ENCODE peak calls at places on chromosomes 7 and 10, in seven cellular contexts. One of them, this sample, is unnamed.

GRCh38 chr10:57294698-57295097 is 933.6 kb upstream of the ZWINT start:
- DNase-seq in K562: no peak
- DNase-seq in SK-N-SH: no peak
- DNase-seq in HCT116: no peak
- DNase-seq in H1: no peak
- DNase-seq in GM12878: no peak
- DNase-seq in HepG2: no peak
- DNase-seq in this sample: no peak

GRCh38 chr10:62632071-62632809 is 172.3 kb upstream of the ADO start:
- DNase-seq in HepG2: no peak
- DNase-seq in HCT116: no peak
- DNase-seq in H1: no peak
- DNase-seq in GM12878: peak
- DNase-seq in K562: no peak
- DNase-seq in SK-N-SH: no peak
- DNase-seq in this sample: no peak

GRCh38 chr7:1087952-1088920 is at the start of gene GPER1:
- DNase-seq in SK-N-SH: peak
- DNase-seq in HCT116: peak
- DNase-seq in K562: no peak
- DNase-seq in HepG2: peak
- DNase-seq in H1: peak
- DNase-seq in GM12878: no peak
- DNase-seq in this sample: peak

GRCh38 chr7:153047569-153047968 is 288.0 kb downstream of the ACTR3B start:
- DNase-seq in GM12878: no peak
- DNase-seq in HCT116: no peak
- DNase-seq in K562: no peak
- DNase-seq in SK-N-SH: no peak
- DNase-seq in H1: no peak
- DNase-seq in HepG2: no peak
- DNase-seq in this sample: no peak

GRCh38 chr10:124308811-124309210 is 109.9 kb downstream of the OAT start:
- DNase-seq in K562: no peak
- DNase-seq in SK-N-SH: no peak
- DNase-seq in HepG2: no peak
- DNase-seq in GM12878: no peak
- DNase-seq in H1: no peak
- DNase-seq in HCT116: no peak
- DNase-seq in this sample: no peak

GRCh38 chr10:123970207-123970926 is 78.8 kb upstream of the CPXM2 start:
- DNase-seq in K562: no peak
- DNase-seq in HCT116: no peak
- DNase-seq in GM12878: no peak
- DNase-seq in SK-N-SH: no peak
- DNase-seq in HepG2: no peak
- DNase-seq in H1: peak
- DNase-seq in this sample: no peak

GRCh38 chr7:38385682-38386081 is 112.2 kb upstream of the TARP start:
- DNase-seq in GM12878: no peak
- DNase-seq in SK-N-SH: no peak
- DNase-seq in HCT116: no peak
- DNase-seq in K562: no peak
- DNase-seq in H1: no peak
- DNase-seq in HepG2: no peak
- DNase-seq in this sample: no peak

GRCh38 chr10:51321968-51322367 is 247.7 kb downstream of the PRKG1 start:
- DNase-seq in HepG2: no peak
- DNase-seq in H1: no peak
- DNase-seq in HCT116: no peak
- DNase-seq in SK-N-SH: peak
- DNase-seq in K562: no peak
- DNase-seq in GM12878: no peak
- DNase-seq in this sample: no peak

GRCh38 chr10:11921800-11922387 is 98.7 kb downstream of the PROSER2 start:
- DNase-seq in HepG2: no peak
- DNase-seq in HCT116: no peak
- DNase-seq in GM12878: no peak
- DNase-seq in SK-N-SH: no peak
- DNase-seq in K562: no peak
- DNase-seq in H1: peak
- DNase-seq in this sample: no peak

GRCh38 chr10:112985701-112986510 is 35.9 kb downstream of the TCF7L2 start:
- DNase-seq in K562: no peak
- DNase-seq in HCT116: no peak
- DNase-seq in HepG2: no peak
- DNase-seq in H1: no peak
- DNase-seq in SK-N-SH: no peak
- DNase-seq in GM12878: peak
- DNase-seq in this sample: no peak

GRCh38 chr7:51025668-51026067 is 243.0 kb upstream of the GRB10 start:
- DNase-seq in GM12878: no peak
- DNase-seq in HepG2: no peak
- DNase-seq in SK-N-SH: no peak
- DNase-seq in HCT116: no peak
- DNase-seq in H1: peak
- DNase-seq in K562: no peak
- DNase-seq in this sample: no peak

GRCh38 chr10:49558194-49558593 is 19.3 kb upstream of the ERCC6 start:
- DNase-seq in HepG2: no peak
- DNase-seq in H1: no peak
- DNase-seq in GM12878: no peak
- DNase-seq in K562: no peak
- DNase-seq in HCT116: no peak
- DNase-seq in SK-N-SH: no peak
- DNase-seq in this sample: no peak

GRCh38 chr10:4638116-4638515 is 187.9 kb upstream of the AKR1E2 start:
- DNase-seq in HCT116: no peak
- DNase-seq in H1: no peak
- DNase-seq in HepG2: no peak
- DNase-seq in K562: no peak
- DNase-seq in SK-N-SH: no peak
- DNase-seq in GM12878: no peak
- DNase-seq in this sample: no peak

GRCh38 chr7:92135490-92135889 is 1.2 kb upstream of the CYP51A1 start:
- DNase-seq in HepG2: peak
- DNase-seq in H1: no peak
- DNase-seq in SK-N-SH: no peak
- DNase-seq in HCT116: no peak
- DNase-seq in K562: peak
- DNase-seq in GM12878: no peak
- DNase-seq in this sample: peak

GRCh38 chr10:109203616-109204375 is 719.5 kb downstream of the XPNPEP1 start:
- DNase-seq in H1: no peak
- DNase-seq in HepG2: no peak
- DNase-seq in SK-N-SH: peak
- DNase-seq in K562: no peak
- DNase-seq in GM12878: no peak
- DNase-seq in HCT116: no peak
- DNase-seq in this sample: no peak

GRCh38 chr7:44103941-44104879 is at the start of gene AEBP1:
- DNase-seq in H1: peak
- DNase-seq in HCT116: no peak
- DNase-seq in GM12878: no peak
- DNase-seq in HepG2: no peak
- DNase-seq in K562: no peak
- DNase-seq in SK-N-SH: peak
- DNase-seq in this sample: no peak

GRCh38 chr7:45593121-45593541 is 19.0 kb downstream of the ADCY1 start:
- DNase-seq in H1: peak
- DNase-seq in GM12878: no peak
- DNase-seq in HepG2: no peak
- DNase-seq in K562: no peak
- DNase-seq in HCT116: no peak
- DNase-seq in SK-N-SH: no peak
- DNase-seq in this sample: no peak

GRCh38 chr10:72426982-72427381 is 72.3 kb upstream of the DNAJB12 start:
- DNase-seq in SK-N-SH: no peak
- DNase-seq in H1: no peak
- DNase-seq in K562: no peak
- DNase-seq in HepG2: no peak
- DNase-seq in GM12878: no peak
- DNase-seq in HCT116: no peak
- DNase-seq in this sample: no peak
- TF ChIP-seq JUND in SK-N-SH: no peak
- TF ChIP-seq JUND in H1: no peak
- TF ChIP-seq JUND in K562: no peak
- TF ChIP-seq JUND in HepG2: no peak
- TF ChIP-seq JUND in GM12878: no peak
- TF ChIP-seq JUND in HCT116: no peak
- TF ChIP-seq JUND in this sample: no peak

GRCh38 chr7:32204361-32205018 is 134.3 kb upstream of the PDE1C start:
- DNase-seq in HepG2: peak
- DNase-seq in SK-N-SH: peak
- DNase-seq in HCT116: peak
- DNase-seq in K562: peak
- DNase-seq in H1: peak
- DNase-seq in GM12878: peak
- DNase-seq in this sample: peak
- TF ChIP-seq JUND in HepG2: no peak
- TF ChIP-seq JUND in SK-N-SH: no peak
- TF ChIP-seq JUND in HCT116: no peak
- TF ChIP-seq JUND in K562: no peak
- TF ChIP-seq JUND in H1: no peak
- TF ChIP-seq JUND in GM12878: no peak
- TF ChIP-seq JUND in this sample: no peak

GRCh38 chr7:143041346-143041745 is 10.8 kb upstream of the OR6V1 start:
- DNase-seq in K562: no peak
- DNase-seq in HCT116: no peak
- DNase-seq in HepG2: no peak
- DNase-seq in SK-N-SH: no peak
- DNase-seq in GM12878: no peak
- DNase-seq in H1: no peak
- DNase-seq in this sample: no peak

GRCh38 chr7:143043391-143043790 is 8.8 kb upstream of the OR6V1 start:
- DNase-seq in GM12878: no peak
- DNase-seq in HCT116: no peak
- DNase-seq in K562: no peak
- DNase-seq in SK-N-SH: no peak
- DNase-seq in HepG2: no peak
- DNase-seq in H1: no peak
- DNase-seq in this sample: no peak

GRCh38 chr7:143040209-143040710 is 11.9 kb upstream of the OR6V1 start:
- DNase-seq in HCT116: no peak
- DNase-seq in K562: no peak
- DNase-seq in GM12878: no peak
- DNase-seq in HepG2: no peak
- DNase-seq in H1: no peak
- DNase-seq in SK-N-SH: no peak
- DNase-seq in this sample: no peak

GRCh38 chr7:143042821-143043271 is 9.3 kb upstream of the OR6V1 start:
- DNase-seq in K562: no peak
- DNase-seq in HepG2: peak
- DNase-seq in HCT116: no peak
- DNase-seq in GM12878: no peak
- DNase-seq in SK-N-SH: no peak
- DNase-seq in H1: no peak
- DNase-seq in this sample: no peak

DNA sequence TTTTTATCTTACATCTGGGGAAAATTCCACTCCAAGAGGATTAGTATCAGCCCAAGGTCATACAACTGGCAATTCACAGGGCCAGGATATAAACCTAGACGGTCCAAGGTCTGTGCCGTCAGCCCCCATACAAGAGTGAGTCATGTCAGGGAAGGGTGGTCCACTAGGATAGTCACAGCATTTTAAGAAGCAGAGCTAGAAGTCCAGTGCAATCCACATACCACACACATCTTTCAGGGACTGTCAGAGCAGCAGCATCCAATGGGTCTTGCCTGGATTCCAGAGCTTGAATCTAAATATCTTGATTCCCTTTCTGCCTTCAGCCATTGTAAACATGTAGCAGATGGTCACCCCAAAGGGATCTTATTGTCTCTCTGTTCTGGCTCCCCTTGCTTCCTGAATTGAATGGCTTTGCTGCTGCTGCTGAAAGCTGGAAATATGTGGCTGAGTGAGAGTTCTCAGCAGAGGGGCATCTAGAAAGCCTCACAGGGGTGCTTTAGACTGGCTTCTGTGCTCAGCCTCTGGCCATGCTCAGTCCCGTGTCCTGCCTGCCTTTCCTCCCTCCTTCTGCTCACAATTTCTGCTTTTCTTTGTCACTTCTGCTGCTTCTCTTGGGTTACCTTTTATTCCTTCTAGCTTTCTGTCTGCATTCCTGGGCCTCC is 9.9 kb upstream of the OR6V1 start:
- DNase-seq in HepG2: peak
- DNase-seq in SK-N-SH: no peak
- DNase-seq in HCT116: no peak
- DNase-seq in GM12878: no peak
- DNase-seq in H1: no peak
- DNase-seq in K562: no peak
- DNase-seq in this sample: no peak
- TF ChIP-seq JUND in HepG2: no peak
- TF ChIP-seq JUND in SK-N-SH: no peak
- TF ChIP-seq JUND in HCT116: no peak
- TF ChIP-seq JUND in GM12878: no peak
- TF ChIP-seq JUND in H1: no peak
- TF ChIP-seq JUND in K562: no peak
- TF ChIP-seq JUND in this sample: no peak

DNA sequence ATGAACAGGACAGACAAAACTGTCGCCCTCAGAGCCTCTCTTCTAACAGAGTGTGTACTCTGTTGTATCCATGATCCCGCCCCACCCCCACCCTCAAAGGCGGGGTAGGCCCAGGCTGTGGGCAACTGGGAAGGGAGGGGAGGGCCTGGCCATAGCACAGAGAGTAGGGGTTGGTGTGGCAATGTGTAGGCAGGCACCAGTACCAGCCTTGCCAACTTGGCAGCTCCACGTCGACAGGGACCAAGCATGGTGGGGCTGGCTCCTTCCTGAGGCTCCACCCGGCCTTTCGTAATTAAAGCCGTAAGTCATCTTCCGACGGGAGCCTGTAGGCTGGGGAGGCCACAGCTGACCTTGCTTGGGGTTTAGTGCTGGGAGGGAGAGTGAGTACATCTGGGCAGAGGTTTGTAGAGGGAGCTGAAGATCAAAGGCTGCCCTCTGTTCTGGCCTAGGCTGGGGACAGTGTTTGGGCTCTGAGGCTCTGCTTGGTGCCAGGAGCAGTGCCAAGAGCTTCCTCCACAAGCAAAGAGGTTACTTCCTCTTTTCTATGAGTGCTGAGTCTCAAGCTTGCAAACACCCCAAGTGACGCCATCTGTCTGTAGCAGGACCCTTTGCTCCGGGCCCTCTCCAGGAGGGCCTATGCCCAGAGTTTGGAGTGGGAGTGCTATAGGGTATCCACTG is 121.6 kb downstream of the C10orf105 start:
- DNase-seq in GM12878: no peak
- DNase-seq in HCT116: no peak
- DNase-seq in HepG2: peak
- DNase-seq in H1: no peak
- DNase-seq in SK-N-SH: no peak
- DNase-seq in K562: no peak
- DNase-seq in this sample: no peak
- TF ChIP-seq JUND in GM12878: no peak
- TF ChIP-seq JUND in HCT116: no peak
- TF ChIP-seq JUND in HepG2: no peak
- TF ChIP-seq JUND in H1: no peak
- TF ChIP-seq JUND in SK-N-SH: no peak
- TF ChIP-seq JUND in K562: no peak
- TF ChIP-seq JUND in this sample: no peak

GRCh38 chr7:78248867-78249266 is 450.3 kb downstream of the PHTF2 start:
- DNase-seq in H1: no peak
- DNase-seq in K562: no peak
- DNase-seq in SK-N-SH: no peak
- DNase-seq in HepG2: no peak
- DNase-seq in GM12878: no peak
- DNase-seq in HCT116: no peak
- DNase-seq in this sample: no peak
- TF ChIP-seq JUND in H1: no peak
- TF ChIP-seq JUND in K562: no peak
- TF ChIP-seq JUND in SK-N-SH: no peak
- TF ChIP-seq JUND in HepG2: no peak
- TF ChIP-seq JUND in GM12878: no peak
- TF ChIP-seq JUND in HCT116: no peak
- TF ChIP-seq JUND in this sample: no peak